ENCODE peak calls at places on chromosomes 6 and 20, in seven cellular contexts. H, Y, Q, R, F, A and E are unnamed samples.
A peak's percentile ranks its signal among the peaks of the same experiment; 100 is the strongest.

GRCh38 chr6:12476484-12476883 is 186.3 kb downstream of the EDN1 start:
- DNase-seq in H (no peak), Y (no peak), Q (no peak), R (no peak), F (no peak), A (no peak), E (peak; percentile 27)

GRCh38 chr6:35457907-35458306 is 5.8 kb downstream of the FANCE start:
- DNase-seq in H (no peak), Y (no peak), Q (peak; percentile 20), R (no peak), F (no peak), A (no peak), E (no peak)

GRCh38 chr6:157773248-157773773 is 49.7 kb upstream of the SNX9 start:
- DNase-seq in H (no peak), Y (no peak), Q (no peak), R (no peak), F (no peak), A (no peak), E (no peak)

GRCh38 chr6:6057442-6058053 is 50.8 kb upstream of the NRN1 start:
- DNase-seq in H (no peak), Y (no peak), Q (peak; percentile 63), R (no peak), F (no peak), A (no peak), E (peak; percentile 69)

GRCh38 chr20:13736792-13737191 is 47.9 kb downstream of the ESF1 start:
- DNase-seq in H (no peak), Y (peak; percentile 81), Q (no peak), R (no peak), F (no peak), A (no peak), E (no peak)

GRCh38 chr6:1482381-1483166 is 93.2 kb downstream of the FOXF2 start:
- DNase-seq in H (no peak), Y (peak; percentile 44), Q (no peak), R (no peak), F (no peak), A (no peak), E (peak; percentile 77)

GRCh38 chr6:143038845-143039244 is 21.8 kb upstream of the AIG1 start:
- DNase-seq in H (no peak), Y (no peak), Q (no peak), R (no peak), F (no peak), A (no peak), E (no peak)

GRCh38 chr6:139520321-139520768 is 145.9 kb upstream of the CITED2 start:
- DNase-seq in H (no peak), Y (no peak), Q (peak; percentile 85), R (no peak), F (no peak), A (no peak), E (peak; percentile 96)

GRCh38 chr6:79525272-79526100 is 11.7 kb downstream of the LCA5 start:
- DNase-seq in H (peak; percentile 38), Y (peak; percentile 47), Q (peak; percentile 35), R (no peak), F (peak; percentile 32), A (no peak), E (peak; percentile 81)

GRCh38 chr6:56046576-56046975 is 171.2 kb upstream of the BMP5 start:
- DNase-seq in H (peak; percentile 31), Y (peak; percentile 1), Q (no peak), R (no peak), F (peak; percentile 23), A (peak; percentile 79), E (peak; percentile 64)

GRCh38 chr20:11204926-11205768 is 531.3 kb upstream of the JAG1 start:
- DNase-seq in H (peak; percentile 46), Y (peak; percentile 71), Q (peak; percentile 86), R (peak; percentile 37), F (peak; percentile 68), A (peak; percentile 73), E (peak; percentile 76)

GRCh38 chr20:60085551-60086132 is 127.4 kb downstream of the CDH26 start:
- DNase-seq in H (no peak), Y (no peak), Q (peak; percentile 32), R (no peak), F (no peak), A (no peak), E (no peak)

DNA sequence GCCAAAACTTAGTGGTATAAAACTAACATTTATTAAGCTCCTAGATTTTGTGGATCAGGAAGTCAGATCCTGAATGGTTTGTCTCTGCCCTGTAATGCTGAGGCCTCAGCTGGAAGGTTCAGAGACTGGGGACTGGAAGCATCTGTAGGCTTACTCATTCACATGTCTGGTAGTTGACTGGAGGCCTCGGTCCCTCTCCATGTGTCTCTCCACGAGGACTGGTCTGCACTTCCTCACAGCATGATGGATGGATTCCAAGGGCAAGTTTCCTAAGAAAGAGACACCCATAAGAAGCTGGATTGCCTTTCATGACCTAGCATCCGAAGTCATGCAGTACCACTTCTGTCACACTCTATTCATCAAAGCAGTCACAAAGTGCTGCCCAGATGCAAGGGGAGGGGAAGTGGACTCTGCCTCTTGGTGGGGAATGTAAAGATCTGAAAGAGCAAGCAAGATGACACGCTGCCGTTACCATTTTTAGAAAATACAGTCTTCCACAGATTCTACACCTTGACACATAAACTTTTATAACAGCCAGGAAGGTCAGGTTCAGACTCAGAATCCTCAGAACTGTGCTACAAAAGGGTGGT is 17.2 kb upstream of the MDGA1 start:
- DNase-seq in H (no peak), Y (peak; percentile 66), Q (no peak), R (no peak), F (no peak), A (no peak), E (no peak)
- H3K36me3 ChIP-seq in H (no peaks in the 10 kb centered on the region), Y (no peaks in the 10 kb centered on the region), Q (no peaks in the 10 kb centered on the region), R (no peaks in the 10 kb centered on the region), F (no peaks in the 10 kb centered on the region), A (no peaks in the 10 kb centered on the region), E (no peaks in the 10 kb centered on the region)

DNA sequence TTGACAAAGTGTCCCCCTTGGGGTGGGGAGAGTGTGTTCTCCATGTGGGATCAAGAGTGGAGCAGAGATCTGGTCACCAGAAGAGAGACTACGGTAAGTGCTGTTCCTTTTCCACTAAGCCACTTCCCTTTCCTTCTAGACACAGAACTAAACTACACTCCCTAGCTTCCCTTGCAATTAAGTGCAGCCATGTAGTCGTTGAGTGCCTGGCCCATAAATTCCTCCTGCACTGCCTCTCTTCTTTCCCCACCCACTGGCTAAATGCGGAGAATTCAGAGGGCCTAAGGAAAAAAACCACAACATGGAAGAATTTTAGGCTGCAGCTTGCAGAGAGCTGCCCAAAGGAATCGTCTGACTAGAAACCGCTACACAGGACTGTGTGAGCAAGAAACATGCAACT is 1.5 kb downstream of the WDR27 start:
- DNase-seq in H (no peak), Y (peak; percentile 29), Q (peak; percentile 71), R (no peak), F (no peak), A (no peak), E (no peak)
- H3K4me3 ChIP-seq in H (no peak overlapping the region), Y (no peak overlapping the region), Q (no peak overlapping the region), R (no peak overlapping the region), F (peak overlapping the region; percentile 96), A (no peak overlapping the region), E (no peak overlapping the region)

GRCh38 chr6:145711372-145711771 is 23.9 kb downstream of the EPM2A start:
- DNase-seq in H (no peak), Y (no peak), Q (peak; percentile 71), R (no peak), F (no peak), A (no peak), E (no peak)
- H3K36me3 ChIP-seq in H (no peaks in the 10 kb centered on the region), Y (no peaks in the 10 kb centered on the region), Q (no peaks in the 10 kb centered on the region), R (no peaks in the 10 kb centered on the region), F (no peaks in the 10 kb centered on the region), A (no peaks in the 10 kb centered on the region), E (no peaks in the 10 kb centered on the region)

GRCh38 chr6:99836471-99836870 is 157.6 kb downstream of the MCHR2 start:
- DNase-seq in H (no peak), Y (peak; percentile 44), Q (no peak), R (no peak), F (no peak), A (no peak), E (peak; percentile 97)
- H3K4me3 ChIP-seq in H (no peak overlapping the region), Y (no peak overlapping the region), Q (no peak overlapping the region), R (no peak overlapping the region), F (no peak overlapping the region), A (no peak overlapping the region), E (no peak overlapping the region)

GRCh38 chr6:30613251-30614043 is 3.6 kb downstream of the PPP1R10 start:
- DNase-seq in H (no peak), Y (peak; percentile 52), Q (no peak), R (no peak), F (no peak), A (peak; percentile 5), E (peak; percentile 72)
- H3K36me3 ChIP-seq in H (peaks cover 7% of the 10 kb centered on the region), Y (peaks cover 29% of the 10 kb centered on the region), Q (peaks cover 9% of the 10 kb centered on the region), R (peaks cover 26% of the 10 kb centered on the region), F (peaks cover 15% of the 10 kb centered on the region), A (peaks cover 25% of the 10 kb centered on the region), E (peaks cover 16% of the 10 kb centered on the region)